ENCODE peak calls at places on chromosomes 6 and 20, in five cellular contexts. Z is Peyer's patch, C is esophagus muscularis mucosa, J is uterus, U is A549. W is an unnamed sample.

GRCh38 chr20:25014816-25015215 is 22.3 kb upstream of the APMAP start:
- DNase-seq in C (no peak), Z (no peak), U (no peak), J (no peak), W (no peak)

GRCh38 chr6:149964243-149965190 is 774 bp downstream of the ULBP1 start:
- DNase-seq in Z (no peak), J (no peak), U (no peak), C (no peak), W (no peak)

GRCh38 chr6:150977276-150977675 is 111.8 kb downstream of the MTHFD1L start:
- DNase-seq in U (no peak), Z (no peak), J (no peak), C (no peak), W (no peak)

GRCh38 chr6:84811351-84811750 is 47.0 kb upstream of the TBX18 start:
- DNase-seq in J (no peak), C (no peak), U (no peak), Z (no peak), W (no peak)

GRCh38 chr6:18053555-18054445 is 66.4 kb upstream of the KIF13A start:
- DNase-seq in Z (no peak), J (no peak), U (no peak), C (no peak), W (no peak)

GRCh38 chr6:114280239-114280982 is 62.4 kb downstream of the HS3ST5 start:
- DNase-seq in J (no peak), C (no peak), U (no peak), Z (no peak), W (no peak)

GRCh38 chr20:49631074-49631716 is 63.3 kb upstream of the PTGIS start:
- DNase-seq in Z (no peak), C (no peak), U (no peak), J (no peak), W (no peak)

GRCh38 chr6:159693128-159693893 is at the start of gene SOD2:
- DNase-seq in U (peak; percentile 79), C (peak; percentile 97), Z (peak; percentile 84), J (peak; percentile 79), W (peak; percentile 79)

GRCh38 chr6:71889366-71889765 is 3.0 kb downstream of the RIMS1 start:
- DNase-seq in C (no peak), Z (no peak), U (no peak), J (no peak), W (no peak)

GRCh38 chr6:150697515-150697914 is 97.8 kb downstream of the PLEKHG1 start:
- DNase-seq in C (no peak), U (peak; percentile 3), J (no peak), Z (no peak), W (peak; percentile 87)

GRCh38 chr20:50399917-50400704 is 110.1 kb upstream of the PTPN1 start:
- DNase-seq in J (no peak), C (no peak), Z (no peak), U (peak; percentile 74), W (no peak)

GRCh38 chr20:36162272-36162966 is 7.9 kb downstream of the EPB41L1 start:
- DNase-seq in J (no peak), U (no peak), C (no peak), Z (no peak), W (no peak)

GRCh38 chr6:121309768-121310473 is 24.4 kb downstream of the TBC1D32 start:
- DNase-seq in C (no peak), Z (no peak), U (no peak), J (no peak), W (no peak)

GRCh38 chr6:138104618-138105213 is 2.5 kb downstream of the PERP start:
- DNase-seq in C (no peak), J (no peak), Z (no peak), U (no peak), W (no peak)

GRCh38 chr20:56328861-56329260 is 29.9 kb upstream of the FAM210B start:
- DNase-seq in C (no peak), Z (no peak), J (no peak), U (peak; percentile 6), W (no peak)

GRCh38 chr6:74458536-74458935 is 747.3 kb downstream of the COL12A1 start:
- DNase-seq in Z (no peak), J (no peak), C (no peak), U (no peak), W (no peak)

GRCh38 chr20:15252289-15252688 is 914.9 kb upstream of the FLRT3 start:
- DNase-seq in Z (no peak), U (no peak), J (no peak), C (no peak), W (no peak)

GRCh38 chr6:79188885-79189505 is 45.5 kb downstream of the HMGN3 start:
- DNase-seq in C (no peak), Z (no peak), U (no peak), J (no peak), W (no peak)

GRCh38 chr6:42766163-42766670 is 15.6 kb upstream of the BICRAL start:
- DNase-seq in J (no peak), Z (no peak), C (no peak), U (peak; percentile 50), W (no peak)

GRCh38 chr6:114989279-114989964 is 646.6 kb upstream of the HS3ST5 start:
- DNase-seq in J (no peak), C (no peak), U (no peak), Z (no peak), W (no peak)

GRCh38 chr20:21424846-21425245 is 27.5 kb upstream of the NKX2-4 start:
- DNase-seq in Z (no peak), J (no peak), U (no peak), C (no peak), W (no peak)

GRCh38 chr6:36683656-36684446 is 5.3 kb downstream of the CDKN1A start:
- DNase-seq in J (no peak), C (no peak), Z (no peak), U (no peak), W (no peak)
- TF ChIP-seq POLR2A in J (no peak), C (no peak), Z (no peak), U (no peak), W (no peak)

GRCh38 chr6:158631678-158632537 is 12.6 kb downstream of the DYNLT1 start:
- DNase-seq in U (peak; percentile 80), Z (no peak), J (peak; percentile 61), C (peak; percentile 93), W (peak; percentile 93)
- TF ChIP-seq POLR2A in U (no peak), Z (peak; percentile 60), J (no peak), C (no peak), W (no peak)

GRCh38 chr6:33163540-33163939 is 28.7 kb downstream of the COL11A2 start:
- DNase-seq in C (no peak), Z (no peak), J (no peak), U (no peak), W (no peak)

GRCh38 chr6:33160096-33160495 is 32.2 kb downstream of the COL11A2 start:
- DNase-seq in J (no peak), U (no peak), Z (no peak), C (no peak), W (peak; percentile 60)

GRCh38 chr6:33160728-33161323 is 31.4 kb downstream of the COL11A2 start:
- DNase-seq in C (no peak), Z (no peak), J (no peak), U (peak; percentile 45), W (peak; percentile 38)

GRCh38 chr6:33162471-33162870 is 29.8 kb downstream of the COL11A2 start:
- DNase-seq in J (no peak), U (no peak), C (no peak), Z (no peak), W (no peak)

DNA sequence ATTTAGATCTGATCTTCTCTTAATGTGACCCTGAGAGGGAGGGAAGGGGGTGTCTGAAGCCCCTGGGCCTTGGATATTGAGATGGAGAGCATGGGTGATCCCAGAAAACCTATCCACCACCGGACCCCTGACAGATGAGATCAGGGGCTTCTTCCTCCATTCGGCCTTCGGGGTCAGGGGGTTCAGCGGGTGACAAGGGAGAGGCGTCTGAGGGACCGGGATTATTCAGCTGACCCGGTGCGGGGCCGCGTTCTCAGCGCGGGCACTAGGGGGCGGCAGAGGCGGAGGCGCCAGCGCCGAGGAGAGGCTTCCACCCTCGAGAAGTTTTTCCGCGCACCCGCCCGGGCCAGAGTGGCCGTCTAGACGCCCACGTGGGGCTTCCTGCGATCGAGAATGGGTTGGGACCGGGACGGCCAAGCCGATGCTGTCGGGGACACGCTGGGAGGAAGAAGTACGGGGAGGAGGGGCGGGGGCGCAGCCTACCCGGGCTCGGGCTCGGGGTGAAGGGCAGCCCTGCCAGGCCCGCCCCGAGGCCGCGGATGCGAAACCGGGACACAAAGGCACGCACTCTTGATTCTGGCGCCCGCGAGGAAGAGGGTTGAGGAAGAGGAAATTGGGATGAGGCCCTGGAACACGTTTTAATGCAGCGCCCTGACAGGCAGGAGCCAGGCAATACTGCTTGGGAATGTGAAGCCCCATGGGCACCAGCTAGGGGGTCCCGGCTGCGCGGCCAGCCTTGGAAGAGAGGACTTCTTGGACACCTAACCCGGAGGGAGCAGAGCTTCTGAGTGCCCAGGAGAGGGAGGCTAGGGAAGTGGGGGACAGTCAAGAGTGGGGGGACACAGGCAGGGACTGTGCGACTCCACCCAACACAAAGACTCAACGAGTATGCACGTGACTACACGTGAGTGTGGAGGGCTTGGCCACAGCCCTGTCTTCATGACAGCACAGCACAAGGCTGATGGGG is 30.6 kb downstream of the COL11A2 start:
- DNase-seq in C (no peak), U (peak; percentile 37), Z (peak; percentile 76), J (peak; percentile 72), W (peak; percentile 96)
- TF ChIP-seq POLR2A in C (no peak), U (no peak), Z (no peak), J (no peak), W (no peak)

DNA sequence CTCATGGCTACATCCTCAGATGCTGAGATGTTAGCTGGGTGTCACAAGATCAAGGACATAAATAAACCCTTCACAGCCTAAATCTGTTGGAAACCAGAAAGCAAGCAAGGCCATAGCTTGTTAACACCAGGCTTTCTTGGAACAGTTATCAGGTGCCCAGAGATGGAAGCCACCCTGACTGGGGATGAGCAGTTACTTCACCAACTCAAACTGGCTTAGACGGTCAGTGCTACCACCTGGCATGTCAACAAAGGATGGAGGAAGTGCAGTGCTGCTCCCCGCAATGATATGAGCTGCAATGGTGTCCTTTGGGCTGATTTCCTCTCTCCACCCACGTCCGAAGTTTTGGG is 28.9 kb upstream of the SMIM29 start:
- DNase-seq in J (no peak), Z (no peak), C (no peak), U (no peak), W (no peak)
- TF ChIP-seq POLR2A in J (no peak), Z (no peak), C (no peak), U (no peak), W (no peak)